ENCODE peak calls at places on chromosomes 16 and 17, in nine cellular contexts. C is AG04450; S is PC-3; R is left ventricle myocardium inferior; O is GM10248; I is thoracic aorta; N is sigmoid colon; D is stomach; G is CD4-positive, alpha-beta T cell. H is an unnamed sample.

GRCh38 chr16:29765167-29766032 is 12.7 kb upstream of the ZG16 start:
- DNase-seq in O (no peak), R (no peak), D (no peak), I (no peak), G (no peak), S (peak), C (no peak), N (no peak), H (no peak)

GRCh38 chr16:74450967-74451760 is 29.9 kb upstream of the CLEC18B start:
- DNase-seq in G (no peak), R (no peak), N (no peak), D (no peak), I (no peak), O (no peak), S (no peak), C (no peak), H (no peak)

GRCh38 chr16:626174-626765 is 4.5 kb upstream of the WFIKKN1 start:
- DNase-seq in S (no peak), G (no peak), N (peak), D (no peak), R (no peak), C (no peak), I (no peak), O (no peak), H (no peak)

GRCh38 chr17:35214631-35215273 is 20.6 kb upstream of the SLC35G3 start:
- DNase-seq in G (peak), N (no peak), R (no peak), O (peak), S (no peak), D (no peak), C (no peak), I (no peak), H (no peak)

GRCh38 chr17:62892870-62893338 is 73.1 kb upstream of the TANC2 start:
- DNase-seq in N (peak), O (no peak), C (peak), G (peak), D (peak), I (no peak), S (peak), R (peak), H (peak)

GRCh38 chr17:6546069-6546718 is 10.2 kb downstream of the PITPNM3 start:
- DNase-seq in O (no peak), D (no peak), C (no peak), N (no peak), G (no peak), S (peak), R (no peak), I (no peak), H (no peak)

GRCh38 chr17:61658183-61658582 is 67.2 kb upstream of the NACA2 start:
- DNase-seq in R (no peak), C (no peak), O (no peak), I (no peak), N (no peak), G (no peak), D (no peak), S (no peak), H (no peak)

GRCh38 chr16:86708431-86708830 is 130.1 kb downstream of the FOXL1 start:
- DNase-seq in D (no peak), I (no peak), S (no peak), G (no peak), C (no peak), N (peak), R (no peak), O (no peak), H (no peak)

GRCh38 chr16:27449434-27450188 is 47.6 kb downstream of the IL21R start:
- DNase-seq in N (no peak), D (peak), R (no peak), S (no peak), I (no peak), G (peak), O (peak), C (no peak), H (no peak)

GRCh38 chr17:82419471-82419995 is 1.1 kb upstream of the OGFOD3 start:
- DNase-seq in R (no peak), O (no peak), I (no peak), S (peak), D (no peak), G (no peak), N (no peak), C (no peak), H (no peak)

GRCh38 chr17:7079581-7080444 is at the start of gene CLEC10A:
- DNase-seq in I (no peak), G (no peak), D (no peak), C (no peak), S (no peak), R (no peak), O (no peak), N (no peak), H (no peak)

GRCh38 chr17:55420776-55421178 is 858 bp downstream of the MMD start:
- DNase-seq in S (peak), C (no peak), G (peak), N (peak), D (peak), I (no peak), O (peak), R (peak), H (peak)

GRCh38 chr17:67546578-67547527 is 169.8 kb downstream of the PITPNC1 start:
- DNase-seq in S (no peak), O (peak), C (no peak), G (no peak), R (peak), N (peak), D (peak), I (no peak), H (peak)

GRCh38 chr16:56102159-56102798 is 89.0 kb upstream of the GNAO1 start:
- DNase-seq in D (no peak), R (peak), C (no peak), S (no peak), G (no peak), N (peak), O (no peak), I (no peak), H (peak)

GRCh38 chr16:84065536-84066132 is 23.0 kb upstream of the SLC38A8 start:
- DNase-seq in C (peak), S (peak), I (no peak), N (no peak), O (no peak), D (peak), R (no peak), G (no peak), H (no peak)

GRCh38 chr17:12256380-12256995 is 235.8 kb downstream of the MAP2K4 start:
- DNase-seq in N (peak), D (peak), I (no peak), O (peak), R (no peak), S (peak), G (no peak), C (peak), H (no peak)

GRCh38 chr17:31085563-31085962 is 9.2 kb upstream of the NF1 start:
- DNase-seq in C (no peak), O (no peak), S (peak), I (no peak), N (no peak), D (no peak), R (no peak), G (no peak), H (no peak)

GRCh38 chr17:73458191-73458590 is 146.4 kb upstream of the CDC42EP4 start:
- DNase-seq in O (no peak), G (no peak), R (no peak), D (no peak), C (no peak), S (no peak), N (no peak), I (no peak), H (no peak)

GRCh38 chr16:20866161-20866772 is 33.9 kb downstream of the DCUN1D3 start:
- DNase-seq in O (no peak), S (peak), R (no peak), G (no peak), N (peak), C (no peak), D (peak), I (peak), H (no peak)

GRCh38 chr17:51572115-51572514 is 311.8 kb downstream of the UTP18 start:
- DNase-seq in D (no peak), R (no peak), S (no peak), N (no peak), C (no peak), O (no peak), I (no peak), G (no peak), H (no peak)

GRCh38 chr17:63523256-63523869 is at the start of gene KCNH6:
- DNase-seq in C (no peak), O (no peak), S (no peak), N (no peak), R (no peak), D (no peak), G (no peak), I (no peak), H (no peak)

GRCh38 chr16:27973678-27974077 is 89.8 kb downstream of the GSG1L start:
- DNase-seq in I (no peak), R (no peak), N (peak), G (no peak), O (no peak), S (no peak), C (no peak), D (no peak), H (no peak)

GRCh38 chr17:28746611-28747045 is 2.8 kb downstream of the TRAF4 start:
- DNase-seq in C (no peak), I (no peak), G (no peak), D (peak), O (no peak), S (peak), N (no peak), R (no peak), H (no peak)

GRCh38 chr16:72985148-72985882 is 62.6 kb downstream of the ZFHX3 start:
- DNase-seq in G (no peak), R (peak), O (no peak), C (no peak), S (no peak), I (no peak), N (peak), D (no peak), H (peak)

GRCh38 chr17:31541559-31541958 is 150.1 kb downstream of the RAB11FIP4 start:
- DNase-seq in R (no peak), S (no peak), D (no peak), I (no peak), G (no peak), O (peak), C (no peak), N (no peak), H (no peak)

GRCh38 chr17:66466933-66467367 is 164.5 kb downstream of the PRKCA start:
- DNase-seq in O (no peak), I (no peak), C (peak), R (no peak), S (peak), D (no peak), N (peak), G (no peak), H (peak)

GRCh38 chr17:31517524-31517923 is 126.0 kb downstream of the RAB11FIP4 start:
- DNase-seq in D (no peak), C (no peak), N (no peak), R (no peak), O (no peak), G (no peak), S (peak), I (no peak), H (no peak)

GRCh38 chr16:81170824-81171223 is 67.7 kb upstream of the BCO1 start:
- DNase-seq in N (no peak), C (no peak), I (no peak), D (no peak), O (no peak), S (no peak), R (no peak), G (no peak), H (no peak)

GRCh38 chr16:30778549-30779244 is 8.3 kb downstream of the ZNF629 start:
- DNase-seq in N (no peak), R (no peak), C (no peak), I (no peak), D (no peak), G (no peak), S (no peak), O (no peak), H (no peak)

GRCh38 chr16:30775381-30776099 is 11.5 kb downstream of the ZNF629 start:
- DNase-seq in C (no peak), G (peak), I (peak), R (peak), O (peak), S (peak), N (peak), D (peak), H (peak)

GRCh38 chr16:30779596-30779995 is 7.4 kb downstream of the ZNF629 start:
- DNase-seq in I (no peak), N (no peak), S (no peak), C (no peak), R (no peak), O (no peak), D (no peak), G (no peak), H (no peak)

GRCh38 chr16:30780021-30780420 is 7.0 kb downstream of the ZNF629 start:
- DNase-seq in N (no peak), R (no peak), D (no peak), S (no peak), C (no peak), I (no peak), O (no peak), G (no peak), H (no peak)

GRCh38 chr16:30777591-30778297 is 9.3 kb downstream of the ZNF629 start:
- DNase-seq in C (no peak), S (no peak), D (no peak), N (no peak), O (no peak), I (no peak), R (no peak), G (no peak), H (no peak)
- TF ChIP-seq CTCF in C (no peak), S (no peak), D (no peak), N (no peak), O (no peak), I (no peak), R (no peak), G (no peak), H (no peak)

DNA sequence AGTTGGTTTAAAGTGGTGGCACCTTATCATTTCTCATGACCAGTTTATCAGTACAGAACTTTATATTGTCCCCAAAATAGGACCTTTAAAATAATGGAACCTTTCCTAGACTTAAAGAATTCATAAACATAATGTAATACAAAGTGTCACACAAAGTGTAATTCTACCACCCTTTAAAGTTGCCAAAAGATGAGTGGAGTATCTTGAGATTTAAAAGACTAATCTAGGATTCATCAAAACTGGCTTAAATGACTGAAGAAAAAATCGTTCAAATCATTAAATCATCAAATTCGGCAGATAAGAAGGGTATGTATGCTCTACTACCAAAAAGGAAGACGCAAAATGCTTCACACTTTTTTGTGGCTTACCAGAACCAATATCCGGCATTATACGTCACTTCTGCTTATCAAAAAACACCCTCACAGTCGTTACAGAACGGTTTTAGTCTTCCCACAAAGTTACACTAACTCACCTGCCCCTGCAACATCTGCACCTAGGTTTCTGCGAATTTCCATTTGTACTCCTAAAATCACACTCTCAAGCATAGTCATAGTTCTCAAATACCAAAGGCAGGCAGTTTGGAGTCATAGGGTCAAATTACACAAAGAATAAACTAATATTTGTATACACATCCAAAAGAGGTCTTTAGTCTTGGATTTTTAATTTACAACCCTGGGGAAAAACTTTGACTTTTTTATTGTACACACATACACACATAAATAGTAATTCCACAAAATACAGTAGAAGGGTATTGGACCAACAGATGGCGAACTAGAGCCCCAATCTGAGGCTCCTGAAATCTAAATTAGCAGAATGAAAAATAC is 1.4 kb upstream of the KANSL1 start:
- DNase-seq in S (peak), R (no peak), G (peak), O (peak), D (no peak), I (no peak), C (no peak), N (no peak), H (no peak)
- TF ChIP-seq CTCF in S (peak), R (peak), G (peak), O (no peak), D (no peak), I (peak), C (peak), N (no peak), H (peak)

DNA sequence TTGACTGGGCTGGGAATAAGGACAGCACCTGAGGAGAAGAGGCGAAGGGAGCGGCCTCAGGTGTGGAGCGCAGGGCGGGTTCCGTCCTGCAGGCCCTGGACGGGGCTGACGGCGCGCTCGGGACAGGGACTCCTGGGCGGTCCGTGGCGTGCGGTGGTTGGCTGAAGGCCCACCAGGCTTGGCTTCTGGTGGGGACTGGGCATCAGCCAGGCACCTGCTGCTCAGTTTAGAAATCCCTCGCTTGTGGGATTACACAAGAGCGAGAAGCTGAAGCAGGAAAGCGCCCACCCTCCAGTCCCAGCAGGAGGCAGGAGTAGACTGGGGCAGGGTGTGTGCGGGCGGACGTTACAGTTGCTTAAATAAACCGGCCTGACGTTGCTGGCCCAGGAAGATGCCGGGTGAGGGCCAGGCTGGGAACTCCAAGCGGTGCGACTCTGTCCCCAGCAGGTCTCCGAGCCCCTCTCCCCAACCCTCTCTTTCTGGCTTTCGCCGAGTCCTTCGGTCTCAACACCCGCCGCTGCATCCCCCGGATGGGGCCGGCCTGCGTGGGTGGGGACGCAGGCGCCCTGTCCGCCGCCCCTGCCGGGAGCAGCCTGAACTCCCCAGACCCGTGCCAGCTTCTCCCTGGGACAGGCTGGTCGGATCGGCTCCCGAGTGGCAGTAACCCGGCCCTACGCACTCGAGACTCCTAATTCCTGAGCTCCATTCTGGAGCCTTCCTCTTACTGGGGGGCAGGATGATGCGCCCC is 639 bp downstream of the MIF4GD start:
- DNase-seq in I (no peak), S (peak), R (peak), D (peak), N (peak), C (no peak), O (peak), G (peak), H (no peak)
- TF ChIP-seq CTCF in I (peak), S (peak), R (peak), D (no peak), N (peak), C (peak), O (peak), G (no peak), H (no peak)

GRCh38 chr16:31474173-31474714 is 2.3 kb downstream of the TGFB1I1 start:
- DNase-seq in G (no peak), C (peak), D (no peak), S (no peak), N (no peak), O (no peak), R (no peak), I (no peak), H (no peak)
- TF ChIP-seq CTCF in G (no peak), C (no peak), D (no peak), S (no peak), N (no peak), O (no peak), R (no peak), I (no peak), H (no peak)

DNA sequence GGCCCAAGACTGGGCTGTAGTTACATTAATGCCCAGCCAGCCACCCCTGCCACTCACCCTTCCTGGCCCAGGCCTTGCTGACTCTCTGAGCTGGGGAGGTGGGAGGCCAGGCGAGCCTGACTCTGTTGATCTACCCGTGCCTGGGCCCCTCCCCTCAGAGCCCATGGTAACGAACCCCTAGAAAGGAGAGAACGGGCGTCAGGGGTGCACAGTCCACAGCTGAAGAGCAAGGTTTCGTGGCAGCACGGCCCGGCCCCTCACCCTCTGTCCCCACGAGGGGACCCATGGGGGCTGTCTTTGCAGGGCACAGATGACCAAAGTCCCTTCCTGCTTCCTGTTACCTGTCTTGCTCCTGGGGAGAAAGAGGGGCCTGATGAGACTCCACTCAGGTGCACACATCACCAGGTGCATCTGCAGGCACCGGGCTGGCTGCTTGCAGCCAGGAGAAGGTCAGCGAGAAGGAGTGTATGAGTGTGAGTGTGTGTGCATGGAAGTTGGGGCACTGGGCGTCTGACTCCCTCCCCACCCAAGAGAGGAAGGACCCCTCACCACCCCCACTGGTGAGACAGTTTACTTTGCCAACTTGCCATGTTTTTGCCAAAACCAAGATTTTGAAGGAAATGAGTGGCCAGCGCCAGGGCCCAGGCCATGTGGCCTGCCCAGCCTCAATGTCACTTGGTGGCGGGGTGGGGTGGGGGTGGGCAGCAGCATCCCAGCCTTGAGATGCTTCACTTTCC is 359.1 kb downstream of the SEC14L1 start:
- DNase-seq in O (no peak), N (peak), D (no peak), C (no peak), G (no peak), I (no peak), R (no peak), S (no peak), H (no peak)
- TF ChIP-seq CTCF in O (no peak), N (no peak), D (no peak), C (no peak), G (no peak), I (no peak), R (no peak), S (no peak), H (no peak)

GRCh38 chr16:11254913-11255736 is 879 bp downstream of the SOCS1 start:
- DNase-seq in G (peak), R (peak), D (peak), N (peak), S (peak), C (no peak), O (no peak), I (no peak), H (no peak)
- TF ChIP-seq CTCF in G (no peak), R (no peak), D (no peak), N (no peak), S (no peak), C (no peak), O (peak), I (peak), H (no peak)

DNA sequence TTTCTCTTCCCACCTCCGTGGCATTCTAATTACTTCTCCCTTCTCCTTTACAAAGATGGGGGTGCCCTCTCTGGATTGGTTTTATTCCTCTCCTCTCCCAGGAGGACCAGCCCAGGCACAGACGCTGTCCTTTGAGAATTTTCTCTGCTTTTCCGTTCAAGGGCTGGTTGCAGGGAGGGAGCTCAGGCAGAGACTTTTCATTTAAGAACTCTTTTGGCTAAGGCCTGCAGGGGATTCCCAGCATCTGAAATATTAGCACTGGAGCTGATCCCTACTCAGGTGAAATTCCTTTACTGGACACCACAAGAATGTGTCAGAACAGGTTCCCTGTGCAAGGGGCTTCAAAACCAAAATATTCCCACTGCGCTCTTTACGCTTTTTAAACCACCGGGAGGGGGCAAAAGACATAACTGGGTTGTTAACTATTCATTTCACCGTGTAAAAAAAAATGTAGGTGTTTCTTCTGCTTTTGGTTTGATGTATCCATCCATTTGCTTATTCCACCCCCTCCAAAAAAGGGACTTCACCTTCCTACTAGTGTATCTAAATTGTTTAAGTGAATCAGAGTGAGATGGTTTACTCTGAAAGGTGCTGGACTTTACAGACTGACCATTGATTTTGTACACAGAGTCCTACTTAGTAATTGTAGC is 1.4 kb downstream of the NFAT5 start:
- DNase-seq in N (no peak), O (peak), G (no peak), C (no peak), R (no peak), S (peak), I (no peak), D (no peak), H (no peak)
- TF ChIP-seq CTCF in N (peak), O (peak), G (no peak), C (peak), R (peak), S (no peak), I (no peak), D (peak), H (no peak)

H was measured in right atrium auricular region.